ENCODE peak calls at places on chromosomes 3 and 15, in four cellular contexts. P is NCI-H1436, U is adrenal gland, W is AG04450. V is an unnamed sample.

GRCh38 chr3:184261270-184262165 is at the start of gene CAMK2N2:
- DNase-seq in P (peak), U (peak), W (no peak), V (no peak)

GRCh38 chr15:77819271-77819806 is 186.6 kb upstream of the LINGO1 start:
- DNase-seq in P (peak), U (no peak), W (no peak), V (no peak)

GRCh38 chr3:136982520-136983138 is 24.8 kb downstream of the IL20RB start:
- DNase-seq in P (no peak), U (no peak), W (no peak), V (no peak)

GRCh38 chr15:50881121-50882048 is 27.1 kb upstream of the AP4E1 start:
- DNase-seq in P (no peak), U (no peak), W (no peak), V (no peak)

GRCh38 chr15:49741721-49742120 is 120.9 kb downstream of the DTWD1 start:
- DNase-seq in P (no peak), U (no peak), W (no peak), V (no peak)

GRCh38 chr3:124351430-124352142 is 359.7 kb upstream of the ROPN1 start:
- DNase-seq in P (peak), U (peak), W (peak), V (no peak)

GRCh38 chr3:160343132-160343531 is 55.9 kb downstream of the IFT80 start:
- DNase-seq in P (peak), U (no peak), W (no peak), V (no peak)

GRCh38 chr15:48891229-48891765 is 13.4 kb downstream of the EID1 start:
- DNase-seq in P (no peak), U (no peak), W (no peak), V (no peak)

GRCh38 chr3:106466881-106467280 is 598.1 kb upstream of the CBLB start:
- DNase-seq in P (no peak), U (no peak), W (no peak), V (no peak)

GRCh38 chr3:108103971-108104797 is 13.4 kb upstream of the CD47 start:
- DNase-seq in P (no peak), U (no peak), W (no peak), V (no peak)

GRCh38 chr3:65687741-65688140 is 351.0 kb downstream of the MAGI1 start:
- DNase-seq in P (no peak), U (no peak), W (no peak), V (no peak)

GRCh38 chr3:15646924-15647511 is 45.5 kb downstream of the BTD start:
- DNase-seq in P (no peak), U (peak), W (peak), V (no peak)

GRCh38 chr15:49620174-49620573 is 444 bp downstream of the FAM227B start:
- DNase-seq in P (no peak), U (no peak), W (no peak), V (no peak)

GRCh38 chr3:73674280-73674679 is 49.5 kb upstream of the PDZRN3 start:
- DNase-seq in P (peak), U (no peak), W (no peak), V (no peak)

GRCh38 chr3:145820175-145820574 is 340.8 kb downstream of the PLOD2 start:
- DNase-seq in P (no peak), U (no peak), W (no peak), V (no peak)

GRCh38 chr15:77187751-77188464 is 117.0 kb upstream of the TSPAN3 start:
- DNase-seq in P (no peak), U (peak), W (no peak), V (no peak)

GRCh38 chr3:13874891-13875290 is 5.0 kb downstream of the WNT7A start:
- DNase-seq in P (no peak), U (no peak), W (no peak), V (no peak)

GRCh38 chr3:175951047-175951694 is 1092.0 kb downstream of the NAALADL2 start:
- DNase-seq in P (no peak), U (no peak), W (peak), V (no peak)

GRCh38 chr3:39191103-39191502 is 1.3 kb downstream of the XIRP1 start:
- DNase-seq in P (no peak), U (no peak), W (no peak), V (no peak)

GRCh38 chr15:101067660-101068522 is 148.7 kb downstream of the LRRK1 start:
- DNase-seq in P (no peak), U (no peak), W (no peak), V (no peak)

GRCh38 chr3:130934442-130935089 is 40.7 kb downstream of the ATP2C1 start:
- DNase-seq in P (no peak), U (no peak), W (no peak), V (no peak)

GRCh38 chr3:72847282-72847681 is 963 bp downstream of the SHQ1 start:
- DNase-seq in P (no peak), U (no peak), W (no peak), V (no peak)

GRCh38 chr3:108102420-108103039 is 11.7 kb upstream of the CD47 start:
- DNase-seq in P (no peak), U (no peak), W (no peak), V (no peak)

GRCh38 chr3:156725706-156726105 is 51.3 kb downstream of the TIPARP start:
- DNase-seq in P (no peak), U (no peak), W (no peak), V (no peak)

V was measured in cerebellar nuclear complex.